ENCODE peak calls at places on chromosome 1, in nine cellular contexts. T, V, I, C, E, B, O, Q and N are unnamed samples.
A peak's percentile ranks its signal among the peaks of the same experiment; 100 is the strongest.

GRCh38 chr1:72670902-72671301 is 388.6 kb upstream of the NEGR1 start:
- DNase-seq in T (no peak), V (no peak), I (no peak), C (no peak), E (no peak), B (no peak), O (no peak), Q (no peak), N (no peak)

GRCh38 chr1:204921855-204922516 is 51.3 kb downstream of the NFASC start:
- DNase-seq in T (no peak), V (no peak), I (peak; percentile 48), C (no peak), E (no peak), B (no peak), O (no peak), Q (no peak), N (no peak)

GRCh38 chr1:62356257-62356835 is 37.1 kb upstream of the KANK4 start:
- DNase-seq in T (peak; percentile 70), V (no peak), I (no peak), C (no peak), E (no peak), B (no peak), O (no peak), Q (peak; percentile 91), N (no peak)

GRCh38 chr1:3702990-3703728 is 49.1 kb upstream of the CCDC27 start:
- DNase-seq in T (no peak), V (no peak), I (peak; percentile 67), C (no peak), E (peak; percentile 34), B (no peak), O (no peak), Q (peak; percentile 48), N (no peak)

GRCh38 chr1:248853668-248854375 is 5.1 kb downstream of the ZNF692 start:
- DNase-seq in T (no peak), V (no peak), I (peak; percentile 34), C (no peak), E (no peak), B (no peak), O (no peak), Q (no peak), N (no peak)

GRCh38 chr1:241817956-241818612 is 29.9 kb upstream of the EXO1 start:
- DNase-seq in T (no peak), V (no peak), I (no peak), C (no peak), E (no peak), B (no peak), O (no peak), Q (no peak), N (no peak)

GRCh38 chr1:108865316-108865910 is 8.5 kb upstream of the AKNAD1 start:
- DNase-seq in T (no peak), V (no peak), I (no peak), C (no peak), E (no peak), B (no peak), O (peak; percentile 32), Q (no peak), N (peak; percentile 44)

GRCh38 chr1:204601979-204602653 is 83.4 kb downstream of the LRRN2 start:
- DNase-seq in T (no peak), V (no peak), I (no peak), C (no peak), E (no peak), B (no peak), O (no peak), Q (no peak), N (no peak)

GRCh38 chr1:2587071-2587859 is 688 bp downstream of the PRXL2B start:
- DNase-seq in T (no peak), V (peak; percentile 11), I (no peak), C (no peak), E (peak; percentile 63), B (no peak), O (peak; percentile 53), Q (peak; percentile 24), N (peak; percentile 58)

GRCh38 chr1:2589331-2590232 is 3.0 kb downstream of the PRXL2B start:
- DNase-seq in T (no peak), V (no peak), I (no peak), C (no peak), E (peak; percentile 13), B (peak; percentile 45), O (no peak), Q (no peak), N (no peak)

GRCh38 chr1:2586154-2587070 is at the start of gene PRXL2B:
- DNase-seq in T (peak; percentile 95), V (peak; percentile 97), I (peak; percentile 99), C (peak; percentile 99), E (peak; percentile 99), B (peak; percentile 100), O (peak; percentile 99), Q (peak; percentile 98), N (peak; percentile 100)

GRCh38 chr1:2588661-2589330 is 2.2 kb downstream of the PRXL2B start:
- DNase-seq in T (no peak), V (no peak), I (no peak), C (no peak), E (no peak), B (peak; percentile 47), O (no peak), Q (no peak), N (no peak)

DNA sequence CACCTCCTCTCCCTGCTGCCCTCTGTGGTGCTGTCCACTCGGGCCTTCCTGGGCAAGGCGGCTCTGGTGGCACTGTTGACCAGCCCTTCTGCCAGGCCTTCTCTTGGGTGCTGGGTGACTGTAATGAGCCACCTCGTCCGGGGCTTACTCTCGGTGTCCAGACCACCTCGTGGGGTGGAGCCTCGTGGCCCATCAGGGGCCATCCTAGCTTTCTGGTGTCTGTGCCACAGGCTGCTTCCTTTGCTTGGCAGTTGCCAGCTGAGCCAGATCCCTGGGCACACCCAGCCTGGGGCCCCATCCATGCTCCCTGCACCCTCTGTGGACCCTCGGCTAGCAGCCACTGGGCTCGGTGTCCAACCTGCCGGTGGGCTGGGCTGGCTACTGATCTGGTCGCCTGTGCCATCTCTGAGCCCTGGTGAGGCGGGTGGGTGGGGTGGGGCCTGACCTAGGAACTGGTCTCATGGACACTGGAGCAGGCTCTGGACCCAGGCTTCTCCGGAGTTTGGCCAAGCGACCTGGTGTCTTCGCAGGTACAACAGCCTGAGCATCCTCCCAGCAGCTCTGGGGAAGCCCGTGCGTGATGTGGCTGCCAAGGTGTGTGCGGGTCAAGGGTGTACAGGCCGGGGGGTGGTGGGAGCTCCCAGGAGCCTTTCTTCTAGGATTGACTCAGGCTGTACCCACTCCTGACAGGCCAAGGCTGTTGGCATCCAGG is 1.4 kb downstream of the PRXL2B start:
- DNase-seq in T (no peak), V (no peak), I (no peak), C (no peak), E (no peak), B (peak; percentile 48), O (no peak), Q (no peak), N (no peak)
- H3K27ac ChIP-seq in T (no peak overlapping the region), V (no peak overlapping the region), I (no peak overlapping the region), C (peak overlapping the region; percentile 99), E (no peak overlapping the region), B (no peak overlapping the region), O (no peak overlapping the region), Q (no peak overlapping the region), N (peak overlapping the region; percentile 99)

DNA sequence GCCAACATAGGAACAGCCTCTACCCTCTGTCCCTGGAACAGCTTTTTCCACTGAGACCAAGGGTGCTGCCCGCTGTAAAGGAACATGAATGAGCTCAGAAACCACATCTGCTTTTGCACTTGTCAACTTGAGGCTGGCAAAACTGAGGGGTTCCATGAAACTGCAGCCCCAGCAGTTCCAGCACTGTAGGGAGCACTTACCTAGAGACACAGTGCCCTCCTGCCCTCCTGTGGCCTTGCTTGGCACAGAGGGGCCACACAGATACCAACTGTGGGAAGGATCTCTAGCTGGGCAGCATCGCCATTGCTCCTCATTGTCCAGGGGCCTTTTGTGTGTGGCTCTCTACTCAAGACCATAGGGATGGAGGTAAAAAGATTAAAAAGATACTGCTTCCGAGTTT is 51.6 kb downstream of the ITPKB start:
- DNase-seq in T (no peak), V (no peak), I (no peak), C (no peak), E (no peak), B (no peak), O (no peak), Q (no peak), N (no peak)
- H3K27ac ChIP-seq in T (no peak overlapping the region), V (no peak overlapping the region), I (no peak overlapping the region), C (peak overlapping the region; percentile 99), E (no peak overlapping the region), B (no peak overlapping the region), O (no peak overlapping the region), Q (no peak overlapping the region), N (peak overlapping the region; percentile 75)

GRCh38 chr1:198480876-198481275 is 59.6 kb downstream of the ATP6V1G3 start:
- DNase-seq in T (no peak), V (no peak), I (no peak), C (no peak), E (no peak), B (no peak), O (no peak), Q (no peak), N (no peak)

GRCh38 chr1:198481661-198482060 is 58.8 kb downstream of the ATP6V1G3 start:
- DNase-seq in T (no peak), V (no peak), I (no peak), C (no peak), E (no peak), B (no peak), O (no peak), Q (no peak), N (no peak)

GRCh38 chr1:198486903-198487302 is 53.6 kb downstream of the ATP6V1G3 start:
- DNase-seq in T (no peak), V (no peak), I (no peak), C (no peak), E (no peak), B (no peak), O (no peak), Q (no peak), N (no peak)

GRCh38 chr1:198483645-198484044 is 56.8 kb downstream of the ATP6V1G3 start:
- DNase-seq in T (no peak), V (no peak), I (no peak), C (no peak), E (no peak), B (no peak), O (no peak), Q (no peak), N (no peak)

GRCh38 chr1:198483006-198483405 is 57.5 kb downstream of the ATP6V1G3 start:
- DNase-seq in T (no peak), V (no peak), I (no peak), C (no peak), E (no peak), B (no peak), O (no peak), Q (no peak), N (no peak)
- H3K27ac ChIP-seq in T (no peak overlapping the region), V (no peak overlapping the region), I (no peak overlapping the region), C (no peak overlapping the region), E (no peak overlapping the region), B (no peak overlapping the region), O (no peak overlapping the region), Q (no peak overlapping the region), N (no peak overlapping the region)

GRCh38 chr1:243791586-243792267 is 58.3 kb downstream of the AKT3 start:
- DNase-seq in T (no peak), V (no peak), I (no peak), C (no peak), E (peak; percentile 56), B (no peak), O (no peak), Q (no peak), N (peak; percentile 9)
- H3K27ac ChIP-seq in T (no peak overlapping the region), V (no peak overlapping the region), I (no peak overlapping the region), C (peak overlapping the region; percentile 41), E (peak overlapping the region; percentile 44), B (peak overlapping the region; percentile 44), O (no peak overlapping the region), Q (no peak overlapping the region), N (peak overlapping the region; percentile 15)

GRCh38 chr1:27572019-27572678 is 31.8 kb downstream of the AHDC1 start:
- DNase-seq in T (no peak), V (no peak), I (peak; percentile 83), C (no peak), E (no peak), B (no peak), O (no peak), Q (no peak), N (no peak)
- H3K27ac ChIP-seq in T (peak overlapping the region; percentile 58), V (no peak overlapping the region), I (peak overlapping the region; percentile 65), C (peak overlapping the region; percentile 97), E (peak overlapping the region; percentile 75), B (peak overlapping the region; percentile 76), O (no peak overlapping the region), Q (no peak overlapping the region), N (peak overlapping the region; percentile 95)